ENCODE peak calls at places on chromosome 14, in ten cellular contexts. E is ovary, C is fibroblast of pulmonary artery, H is AG09309, G is epithelial cell of proximal tubule, V is GM12878, B is brain microvascular endothelial cell, P is fibroblast of lung, Y is upper lobe of right lung, Q is uterus. I is an unnamed sample.

GRCh38 chr14:73809386-73809785 is 42.2 kb upstream of the PTGR2 start:
- DNase-seq in E (no peak), G (no peak), H (no peak), C (no peak), Y (no peak), Q (no peak), V (no peak), P (no peak), B (no peak), I (no peak)

GRCh38 chr14:92789457-92790089 is 4.5 kb upstream of the GOLGA5 start:
- DNase-seq in V (no peak), G (no peak), Q (no peak), E (no peak), H (no peak), P (peak), Y (no peak), B (no peak), C (no peak), I (no peak)

GRCh38 chr14:91996951-91997371 is 42.9 kb downstream of the TRIP11 start:
- DNase-seq in P (peak), G (peak), V (no peak), Y (no peak), E (no peak), B (peak), C (peak), H (peak), Q (no peak), I (peak)

GRCh38 chr14:20530771-20531571 is 25.6 kb downstream of the RNASE10 start:
- DNase-seq in Y (peak), V (peak), E (peak), B (peak), Q (peak), H (no peak), P (peak), G (peak), C (peak), I (peak)

GRCh38 chr14:42930058-42930457 is 1323.4 kb downstream of the LRFN5 start:
- DNase-seq in G (no peak), P (no peak), V (no peak), E (no peak), H (no peak), Y (no peak), C (peak), B (no peak), Q (no peak), I (no peak)

GRCh38 chr14:77111021-77111420 is 13.0 kb downstream of the CIPC start:
- DNase-seq in Y (peak), B (no peak), C (peak), P (peak), Q (peak), H (no peak), G (no peak), V (no peak), E (no peak), I (peak)

GRCh38 chr14:102902523-102903247 is 19.8 kb upstream of the AMN start:
- DNase-seq in P (no peak), V (no peak), Q (no peak), B (no peak), E (no peak), Y (peak), C (no peak), H (no peak), G (no peak), I (no peak)

GRCh38 chr14:54650331-54651017 is 83.5 kb downstream of the SAMD4A start:
- DNase-seq in C (peak), Y (peak), P (peak), Q (peak), H (no peak), B (peak), E (no peak), G (peak), V (no peak), I (peak)

GRCh38 chr14:37623971-37624370 is 28.5 kb downstream of the TTC6 start:
- DNase-seq in G (peak), H (no peak), P (peak), E (no peak), Y (no peak), V (no peak), B (no peak), C (no peak), Q (no peak), I (no peak)

GRCh38 chr14:80003138-80003537 is 208.2 kb downstream of the DIO2 start:
- DNase-seq in G (no peak), P (peak), B (peak), Q (no peak), V (no peak), E (no peak), C (no peak), H (peak), Y (no peak), I (no peak)

GRCh38 chr14:74265312-74265965 is 26.2 kb downstream of the VSX2 start:
- DNase-seq in B (no peak), V (no peak), E (no peak), H (no peak), P (no peak), G (no peak), Q (no peak), C (no peak), Y (no peak), I (no peak)

GRCh38 chr14:73069585-73069984 is 11.3 kb downstream of the RBM25 start:
- DNase-seq in E (no peak), C (no peak), H (no peak), B (no peak), V (no peak), P (no peak), Q (no peak), G (no peak), Y (no peak), I (no peak)

GRCh38 chr14:37232907-37233481 is 35.3 kb downstream of the MIPOL1 start:
- DNase-seq in C (peak), Q (no peak), G (peak), Y (no peak), B (peak), H (peak), E (no peak), P (peak), V (no peak), I (peak)

GRCh38 chr14:100747021-100747586 is 20.4 kb downstream of the DLK1 start:
- DNase-seq in G (peak), P (peak), Q (peak), V (no peak), H (peak), C (peak), Y (peak), E (no peak), B (peak), I (peak)

GRCh38 chr14:21852061-21852664 is 178.5 kb upstream of the OR4E1 start:
- DNase-seq in H (no peak), C (peak), B (peak), V (no peak), Q (no peak), P (no peak), G (no peak), E (no peak), Y (no peak), I (peak)

GRCh38 chr14:42469637-42470426 is 863.2 kb downstream of the LRFN5 start:
- DNase-seq in E (no peak), H (no peak), P (no peak), Q (no peak), Y (no peak), V (peak), B (no peak), G (peak), C (peak), I (peak)

GRCh38 chr14:35332517-35333346 is 40.5 kb downstream of the PSMA6 start:
- DNase-seq in B (no peak), E (no peak), Q (no peak), C (peak), G (no peak), V (no peak), H (no peak), Y (peak), P (peak), I (no peak)

GRCh38 chr14:75672588-75673192 is 11.6 kb downstream of the TTLL5 start:
- DNase-seq in H (no peak), G (no peak), C (no peak), Y (no peak), P (no peak), V (no peak), E (no peak), B (no peak), Q (no peak), I (no peak)

GRCh38 chr14:65791551-65791981 is 379.0 kb downstream of the FUT8 start:
- DNase-seq in P (peak), V (peak), Y (no peak), G (peak), C (peak), Q (no peak), H (no peak), E (no peak), B (peak), I (peak)

GRCh38 chr14:102828201-102828600 is 51.0 kb downstream of the TRAF3 start:
- DNase-seq in G (no peak), V (no peak), Q (no peak), H (no peak), P (no peak), E (no peak), Y (no peak), C (no peak), B (no peak), I (no peak)

GRCh38 chr14:81970307-81970706 is 436.7 kb upstream of the SEL1L start:
- DNase-seq in G (no peak), Y (no peak), Q (no peak), V (no peak), B (no peak), E (no peak), H (no peak), P (no peak), C (no peak), I (no peak)
- TF ChIP-seq CTCF in G (no peak), Y (no peak), Q (no peak), V (no peak), B (no peak), E (no peak), H (no peak), P (no peak), C (no peak), I (no peak)

GRCh38 chr14:90235179-90235976 is 21.0 kb upstream of the PSMC1 start:
- DNase-seq in V (no peak), B (peak), H (no peak), Q (peak), P (peak), G (no peak), C (peak), E (peak), Y (peak), I (peak)
- H3K4me3 ChIP-seq in V (no peak), B (no peak), H (no peak), Q (no peak), P (no peak), G (no peak), C (no peak), E (no peak), Y (no peak), I (no peak)

GRCh38 chr14:97382616-97383226 is 585.5 kb downstream of the VRK1 start:
- DNase-seq in H (no peak), P (no peak), G (no peak), C (no peak), Q (no peak), V (peak), E (no peak), B (no peak), Y (no peak), I (no peak)
- TF ChIP-seq CTCF in H (no peak), P (no peak), G (no peak), C (no peak), Q (no peak), V (no peak), E (no peak), B (no peak), Y (no peak), I (no peak)

GRCh38 chr14:99550387-99550992 is 53.5 kb downstream of the CCDC85C start:
- DNase-seq in H (no peak), P (no peak), B (no peak), Y (no peak), C (no peak), E (no peak), Q (no peak), G (no peak), V (no peak), I (no peak)
- H3K4me3 ChIP-seq in H (no peak), P (no peak), B (no peak), Y (no peak), C (no peak), E (no peak), Q (no peak), G (no peak), V (no peak), I (no peak)

GRCh38 chr14:61222388-61222787 is 58.8 kb downstream of the TMEM30B start:
- DNase-seq in P (no peak), V (no peak), Y (no peak), B (no peak), H (no peak), C (peak), E (no peak), Q (no peak), G (no peak), I (no peak)
- TF ChIP-seq CTCF in P (no peak), V (no peak), Y (no peak), B (no peak), H (no peak), C (no peak), E (no peak), Q (no peak), G (no peak), I (no peak)

DNA sequence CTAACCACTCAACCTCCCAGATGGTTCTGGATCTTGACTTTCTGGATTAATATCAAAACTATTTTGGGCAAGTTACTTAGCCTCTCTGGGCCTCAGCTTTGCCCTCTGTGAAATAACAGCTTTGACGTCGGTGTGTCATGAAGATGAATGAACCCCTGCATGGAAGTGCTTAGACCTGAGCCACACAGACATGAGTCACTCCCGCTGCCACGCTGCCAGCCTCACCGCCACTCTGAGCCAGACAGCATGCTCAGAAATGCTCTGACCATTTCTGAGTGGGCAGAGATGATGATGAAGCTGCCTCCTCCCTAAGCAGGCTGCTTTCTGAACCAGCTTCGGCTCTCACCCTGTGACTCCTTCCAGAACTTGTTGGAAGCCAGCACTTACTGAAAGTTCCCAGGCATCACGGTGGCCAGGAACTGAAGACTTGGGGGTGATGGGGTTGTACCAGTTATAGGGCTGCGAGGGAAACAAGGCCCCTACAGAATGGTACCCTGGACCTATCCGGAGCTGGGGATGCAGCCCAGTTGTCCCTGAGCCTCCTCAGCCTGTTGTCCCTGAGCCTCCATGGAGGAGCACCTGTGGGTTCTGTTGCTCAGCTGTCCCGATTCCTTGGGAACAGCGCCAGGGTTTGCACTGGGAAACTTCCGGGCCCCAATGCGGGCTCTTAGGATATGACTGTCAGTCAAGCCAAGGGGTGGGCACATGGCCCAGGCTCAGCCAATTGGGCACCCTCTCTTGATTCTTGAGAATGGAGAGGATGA is 2.0 kb upstream of the CCDC197 start:
- DNase-seq in P (peak), G (no peak), Y (no peak), H (peak), C (peak), V (no peak), E (no peak), Q (peak), B (peak), I (peak)
- H3K4me3 ChIP-seq in P (no peak), G (no peak), Y (no peak), H (no peak), C (no peak), V (no peak), E (no peak), Q (no peak), B (no peak), I (no peak)

I was measured in astrocyte of the spinal cord.